ENCODE peak calls at places on chromosome 20, in nine cellular contexts. One of them, this sample, is unnamed. For H3K9me3, the result is how much of the 10 kb centered on the place peaks cover.

GRCh38 chr20:59645316-59645715 is 41.0 kb downstream of the PHACTR3 start:
- DNase-seq in neural progenitor cell: no peak
- DNase-seq in lower lobe of right lung: no peak
- DNase-seq in neuronal stem cell: no peak
- DNase-seq in body of pancreas: no peak
- DNase-seq in ovary: no peak
- DNase-seq in CD8-positive, alpha-beta memory T cell: no peak
- DNase-seq in esophagus squamous epithelium: no peak
- DNase-seq in mesenchymal stem cell: no peak
- DNase-seq in this sample: no peak

GRCh38 chr20:15496501-15497039 is 1076.7 kb downstream of the KIF16B start:
- DNase-seq in neuronal stem cell: no peak
- DNase-seq in mesenchymal stem cell: no peak
- DNase-seq in esophagus squamous epithelium: no peak
- DNase-seq in CD8-positive, alpha-beta memory T cell: no peak
- DNase-seq in ovary: no peak
- DNase-seq in lower lobe of right lung: no peak
- DNase-seq in neural progenitor cell: no peak
- DNase-seq in body of pancreas: no peak
- DNase-seq in this sample: no peak

GRCh38 chr20:25273046-25273445 is 25.2 kb downstream of the PYGB start:
- DNase-seq in lower lobe of right lung: peak
- DNase-seq in ovary: peak
- DNase-seq in CD8-positive, alpha-beta memory T cell: no peak
- DNase-seq in neuronal stem cell: no peak
- DNase-seq in esophagus squamous epithelium: no peak
- DNase-seq in mesenchymal stem cell: no peak
- DNase-seq in body of pancreas: peak
- DNase-seq in neural progenitor cell: no peak
- DNase-seq in this sample: no peak

GRCh38 chr20:5855939-5856338 is 94.4 kb downstream of the TRMT6 start:
- DNase-seq in CD8-positive, alpha-beta memory T cell: no peak
- DNase-seq in ovary: no peak
- DNase-seq in neuronal stem cell: no peak
- DNase-seq in esophagus squamous epithelium: no peak
- DNase-seq in body of pancreas: no peak
- DNase-seq in lower lobe of right lung: no peak
- DNase-seq in mesenchymal stem cell: no peak
- DNase-seq in neural progenitor cell: no peak
- DNase-seq in this sample: no peak

GRCh38 chr20:31542201-31542842 is 28.1 kb downstream of the HM13 start:
- DNase-seq in body of pancreas: no peak
- DNase-seq in neural progenitor cell: no peak
- DNase-seq in esophagus squamous epithelium: no peak
- DNase-seq in neuronal stem cell: no peak
- DNase-seq in lower lobe of right lung: peak
- DNase-seq in mesenchymal stem cell: no peak
- DNase-seq in ovary: no peak
- DNase-seq in CD8-positive, alpha-beta memory T cell: no peak
- DNase-seq in this sample: no peak

GRCh38 chr20:52493177-52493711 is 301.7 kb upstream of the ZFP64 start:
- DNase-seq in esophagus squamous epithelium: no peak
- DNase-seq in ovary: no peak
- DNase-seq in mesenchymal stem cell: peak
- DNase-seq in CD8-positive, alpha-beta memory T cell: no peak
- DNase-seq in lower lobe of right lung: no peak
- DNase-seq in body of pancreas: no peak
- DNase-seq in neuronal stem cell: no peak
- DNase-seq in neural progenitor cell: no peak
- DNase-seq in this sample: no peak

GRCh38 chr20:34200020-34200419 is 41.2 kb upstream of the ASIP start:
- DNase-seq in neural progenitor cell: no peak
- DNase-seq in ovary: no peak
- DNase-seq in CD8-positive, alpha-beta memory T cell: no peak
- DNase-seq in esophagus squamous epithelium: no peak
- DNase-seq in mesenchymal stem cell: no peak
- DNase-seq in lower lobe of right lung: no peak
- DNase-seq in neuronal stem cell: no peak
- DNase-seq in body of pancreas: no peak
- DNase-seq in this sample: no peak

GRCh38 chr20:49642808-49643207 is 70.9 kb downstream of the B4GALT5 start:
- DNase-seq in body of pancreas: no peak
- DNase-seq in neural progenitor cell: no peak
- DNase-seq in mesenchymal stem cell: no peak
- DNase-seq in lower lobe of right lung: no peak
- DNase-seq in esophagus squamous epithelium: no peak
- DNase-seq in ovary: no peak
- DNase-seq in CD8-positive, alpha-beta memory T cell: no peak
- DNase-seq in neuronal stem cell: no peak
- DNase-seq in this sample: no peak

GRCh38 chr20:63846128-63846771 is 15.0 kb upstream of the ABHD16B start:
- DNase-seq in neural progenitor cell: peak
- DNase-seq in CD8-positive, alpha-beta memory T cell: no peak
- DNase-seq in ovary: peak
- DNase-seq in esophagus squamous epithelium: no peak
- DNase-seq in mesenchymal stem cell: peak
- DNase-seq in body of pancreas: no peak
- DNase-seq in neuronal stem cell: no peak
- DNase-seq in lower lobe of right lung: no peak
- DNase-seq in this sample: no peak

GRCh38 chr20:51648571-51648947 is 106.0 kb upstream of the NFATC2 start:
- DNase-seq in body of pancreas: no peak
- DNase-seq in CD8-positive, alpha-beta memory T cell: no peak
- DNase-seq in neural progenitor cell: no peak
- DNase-seq in ovary: no peak
- DNase-seq in esophagus squamous epithelium: no peak
- DNase-seq in lower lobe of right lung: no peak
- DNase-seq in mesenchymal stem cell: no peak
- DNase-seq in neuronal stem cell: no peak
- DNase-seq in this sample: no peak

GRCh38 chr20:3430376-3431069 is 23.1 kb upstream of the DNAAF9 start:
- DNase-seq in CD8-positive, alpha-beta memory T cell: no peak
- DNase-seq in esophagus squamous epithelium: no peak
- DNase-seq in neuronal stem cell: no peak
- DNase-seq in body of pancreas: no peak
- DNase-seq in neural progenitor cell: no peak
- DNase-seq in lower lobe of right lung: no peak
- DNase-seq in mesenchymal stem cell: no peak
- DNase-seq in ovary: no peak
- DNase-seq in this sample: no peak

GRCh38 chr20:11403711-11404110 is 514.0 kb upstream of the BTBD3 start:
- DNase-seq in ovary: peak
- DNase-seq in body of pancreas: no peak
- DNase-seq in CD8-positive, alpha-beta memory T cell: no peak
- DNase-seq in neuronal stem cell: no peak
- DNase-seq in lower lobe of right lung: no peak
- DNase-seq in neural progenitor cell: no peak
- DNase-seq in mesenchymal stem cell: no peak
- DNase-seq in esophagus squamous epithelium: no peak
- DNase-seq in this sample: no peak

GRCh38 chr20:24097506-24098245 is 109.1 kb upstream of the GGTLC1 start:
- DNase-seq in body of pancreas: no peak
- DNase-seq in neural progenitor cell: no peak
- DNase-seq in ovary: no peak
- DNase-seq in esophagus squamous epithelium: no peak
- DNase-seq in mesenchymal stem cell: no peak
- DNase-seq in neuronal stem cell: no peak
- DNase-seq in CD8-positive, alpha-beta memory T cell: no peak
- DNase-seq in lower lobe of right lung: no peak
- DNase-seq in this sample: no peak

GRCh38 chr20:63811491-63811875 is 19.6 kb downstream of the ZBTB46 start:
- DNase-seq in esophagus squamous epithelium: no peak
- DNase-seq in CD8-positive, alpha-beta memory T cell: no peak
- DNase-seq in mesenchymal stem cell: no peak
- DNase-seq in lower lobe of right lung: no peak
- DNase-seq in body of pancreas: no peak
- DNase-seq in neuronal stem cell: no peak
- DNase-seq in ovary: no peak
- DNase-seq in neural progenitor cell: no peak
- DNase-seq in this sample: no peak

GRCh38 chr20:51667002-51667408 is 101.2 kb downstream of the ATP9A start:
- DNase-seq in esophagus squamous epithelium: no peak
- DNase-seq in body of pancreas: no peak
- DNase-seq in mesenchymal stem cell: no peak
- DNase-seq in CD8-positive, alpha-beta memory T cell: no peak
- DNase-seq in ovary: no peak
- DNase-seq in neural progenitor cell: no peak
- DNase-seq in lower lobe of right lung: no peak
- DNase-seq in neuronal stem cell: no peak
- DNase-seq in this sample: no peak

GRCh38 chr20:22532598-22532997 is 51.8 kb downstream of the FOXA2 start:
- DNase-seq in esophagus squamous epithelium: no peak
- DNase-seq in CD8-positive, alpha-beta memory T cell: no peak
- DNase-seq in lower lobe of right lung: no peak
- DNase-seq in neural progenitor cell: no peak
- DNase-seq in ovary: no peak
- DNase-seq in body of pancreas: no peak
- DNase-seq in mesenchymal stem cell: no peak
- DNase-seq in neuronal stem cell: no peak
- DNase-seq in this sample: no peak

GRCh38 chr20:23226612-23227265 is 123.9 kb upstream of the NXT1 start:
- DNase-seq in neuronal stem cell: no peak
- DNase-seq in body of pancreas: no peak
- DNase-seq in CD8-positive, alpha-beta memory T cell: no peak
- DNase-seq in ovary: no peak
- DNase-seq in esophagus squamous epithelium: no peak
- DNase-seq in mesenchymal stem cell: peak
- DNase-seq in neural progenitor cell: no peak
- DNase-seq in lower lobe of right lung: no peak
- DNase-seq in this sample: no peak

GRCh38 chr20:17848249-17848648 is 120.3 kb downstream of the SNX5 start:
- DNase-seq in neural progenitor cell: no peak
- DNase-seq in lower lobe of right lung: no peak
- DNase-seq in CD8-positive, alpha-beta memory T cell: no peak
- DNase-seq in esophagus squamous epithelium: no peak
- DNase-seq in mesenchymal stem cell: no peak
- DNase-seq in body of pancreas: no peak
- DNase-seq in ovary: no peak
- DNase-seq in neuronal stem cell: no peak
- DNase-seq in this sample: no peak

GRCh38 chr20:31985152-31985551 is 17.2 kb downstream of the XKR7 start:
- DNase-seq in mesenchymal stem cell: no peak
- DNase-seq in CD8-positive, alpha-beta memory T cell: no peak
- DNase-seq in body of pancreas: no peak
- DNase-seq in neural progenitor cell: no peak
- DNase-seq in lower lobe of right lung: no peak
- DNase-seq in esophagus squamous epithelium: no peak
- DNase-seq in ovary: no peak
- DNase-seq in neuronal stem cell: no peak
- DNase-seq in this sample: no peak

GRCh38 chr20:57806476-57806875 is 96.7 kb upstream of the PMEPA1 start:
- DNase-seq in esophagus squamous epithelium: no peak
- DNase-seq in ovary: no peak
- DNase-seq in lower lobe of right lung: no peak
- DNase-seq in body of pancreas: no peak
- DNase-seq in neural progenitor cell: no peak
- DNase-seq in CD8-positive, alpha-beta memory T cell: no peak
- DNase-seq in mesenchymal stem cell: no peak
- DNase-seq in neuronal stem cell: no peak
- DNase-seq in this sample: no peak
- H3K9me3 ChIP-seq in esophagus squamous epithelium: under half
- H3K9me3 ChIP-seq in ovary: under half
- H3K9me3 ChIP-seq in lower lobe of right lung: under half
- H3K9me3 ChIP-seq in body of pancreas: under half
- H3K9me3 ChIP-seq in neural progenitor cell: under half
- H3K9me3 ChIP-seq in CD8-positive, alpha-beta memory T cell: under half
- H3K9me3 ChIP-seq in mesenchymal stem cell: under half
- H3K9me3 ChIP-seq in neuronal stem cell: under half
- H3K9me3 ChIP-seq in this sample: under half

GRCh38 chr20:47785321-47785899 is at the start of gene SULF2:
- DNase-seq in esophagus squamous epithelium: no peak
- DNase-seq in CD8-positive, alpha-beta memory T cell: no peak
- DNase-seq in neuronal stem cell: peak
- DNase-seq in ovary: peak
- DNase-seq in neural progenitor cell: peak
- DNase-seq in body of pancreas: no peak
- DNase-seq in mesenchymal stem cell: peak
- DNase-seq in lower lobe of right lung: no peak
- DNase-seq in this sample: no peak
- H3K4me3 ChIP-seq in esophagus squamous epithelium: peak
- H3K4me3 ChIP-seq in CD8-positive, alpha-beta memory T cell: no peak
- H3K4me3 ChIP-seq in neuronal stem cell: peak
- H3K4me3 ChIP-seq in ovary: peak
- H3K4me3 ChIP-seq in neural progenitor cell: peak
- H3K4me3 ChIP-seq in body of pancreas: no peak
- H3K4me3 ChIP-seq in mesenchymal stem cell: peak
- H3K4me3 ChIP-seq in lower lobe of right lung: peak
- H3K4me3 ChIP-seq in this sample: peak

DNA sequence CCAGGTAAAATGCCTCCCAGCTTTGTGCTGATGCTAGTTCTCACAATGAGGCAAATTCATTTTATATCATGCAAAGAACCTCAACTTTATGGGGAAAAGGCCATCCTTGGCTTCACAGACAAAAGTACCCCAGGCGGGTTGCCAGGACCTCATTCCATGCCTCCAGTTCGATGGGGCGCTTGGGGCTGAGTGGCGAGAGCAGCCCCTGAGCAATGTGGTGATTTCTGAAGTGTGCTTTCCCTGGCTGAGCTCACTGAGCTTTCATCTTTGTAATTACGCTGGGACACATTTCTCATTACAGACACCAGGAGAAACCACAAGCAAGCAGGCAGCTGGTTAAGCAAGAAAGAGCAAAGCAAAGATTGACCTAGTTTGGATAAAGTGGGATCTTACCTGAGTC is 301.5 kb upstream of the CDH4 start:
- DNase-seq in neural progenitor cell: no peak
- DNase-seq in lower lobe of right lung: no peak
- DNase-seq in ovary: no peak
- DNase-seq in neuronal stem cell: no peak
- DNase-seq in body of pancreas: no peak
- DNase-seq in CD8-positive, alpha-beta memory T cell: no peak
- DNase-seq in mesenchymal stem cell: no peak
- DNase-seq in esophagus squamous epithelium: no peak
- DNase-seq in this sample: no peak
- H3K9me3 ChIP-seq in neural progenitor cell: under half
- H3K9me3 ChIP-seq in lower lobe of right lung: under half
- H3K9me3 ChIP-seq in ovary: under half
- H3K9me3 ChIP-seq in neuronal stem cell: under half
- H3K9me3 ChIP-seq in body of pancreas: under half
- H3K9me3 ChIP-seq in CD8-positive, alpha-beta memory T cell: under half
- H3K9me3 ChIP-seq in mesenchymal stem cell: under half
- H3K9me3 ChIP-seq in esophagus squamous epithelium: under half
- H3K9me3 ChIP-seq in this sample: under half

DNA sequence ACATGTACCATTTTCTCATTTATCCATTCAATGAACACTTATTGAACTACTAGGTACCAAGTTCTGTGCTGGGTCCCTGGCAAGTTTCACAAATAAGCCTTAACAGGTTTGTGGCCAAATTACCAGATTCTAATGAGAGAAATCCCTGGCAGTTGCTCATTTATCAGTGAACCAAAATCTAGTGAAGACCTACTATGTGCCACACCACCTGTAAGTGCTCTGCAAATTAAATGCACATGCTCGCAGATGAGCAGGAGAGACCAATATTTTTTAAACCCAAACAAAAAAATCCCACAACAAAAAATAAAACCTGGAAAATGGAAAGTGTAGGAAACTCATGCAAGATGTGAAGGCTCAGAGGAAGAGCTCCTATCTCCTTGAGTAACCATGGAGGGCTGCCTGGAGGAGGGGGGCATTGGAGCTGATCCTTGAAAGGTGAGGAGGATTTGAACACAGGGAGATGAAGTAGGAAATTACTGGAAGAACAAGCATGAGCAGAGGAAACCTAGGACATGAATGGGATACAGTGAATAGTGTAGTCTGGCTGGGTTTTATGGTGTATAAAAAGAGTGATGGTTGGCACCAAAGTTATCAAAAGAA is 48.9 kb downstream of the CDH22 start:
- DNase-seq in neuronal stem cell: no peak
- DNase-seq in mesenchymal stem cell: no peak
- DNase-seq in esophagus squamous epithelium: no peak
- DNase-seq in body of pancreas: no peak
- DNase-seq in lower lobe of right lung: no peak
- DNase-seq in neural progenitor cell: no peak
- DNase-seq in CD8-positive, alpha-beta memory T cell: no peak
- DNase-seq in ovary: no peak
- DNase-seq in this sample: no peak
- H3K4me3 ChIP-seq in neuronal stem cell: no peak
- H3K4me3 ChIP-seq in mesenchymal stem cell: no peak
- H3K4me3 ChIP-seq in esophagus squamous epithelium: no peak
- H3K4me3 ChIP-seq in body of pancreas: no peak
- H3K4me3 ChIP-seq in lower lobe of right lung: no peak
- H3K4me3 ChIP-seq in neural progenitor cell: no peak
- H3K4me3 ChIP-seq in CD8-positive, alpha-beta memory T cell: no peak
- H3K4me3 ChIP-seq in ovary: no peak
- H3K4me3 ChIP-seq in this sample: no peak